ENCODE peak calls at places on chromosomes 13 and 19, in seven cellular contexts. J is pancreas, H is heart right ventricle, P is Caco-2, M is astrocyte, R is fibroblast of the aortic adventitia, X is mucosa of descending colon. K is an unnamed sample.

GRCh38 chr13:47519626-47520025 is 481.4 kb downstream of the SUCLA2 start:
- DNase-seq in J (no peak), H (no peak), P (no peak), M (no peak), R (no peak), X (no peak), K (no peak)

GRCh38 chr13:81021284-81021683 is 680.4 kb upstream of the SPRY2 start:
- DNase-seq in J (no peak), H (no peak), P (no peak), M (no peak), R (no peak), X (no peak), K (no peak)

GRCh38 chr19:6828698-6829633 is 56.5 kb downstream of the VAV1 start:
- DNase-seq in J (no peak), H (no peak), P (no peak), M (no peak), R (no peak), X (no peak), K (no peak)

GRCh38 chr19:49335071-49335783 is at the start of gene CD37:
- DNase-seq in J (no peak), H (no peak), P (peak; percentile 29), M (no peak), R (no peak), X (no peak), K (no peak)

GRCh38 chr19:10654610-10655456 is 687 bp downstream of the ILF3 start:
- DNase-seq in J (peak; percentile 80), H (peak; percentile 52), P (peak; percentile 77), M (no peak), R (peak; percentile 23), X (peak; percentile 69), K (no peak)

GRCh38 chr19:49564616-49565045 is 15.7 kb downstream of the NOSIP start:
- DNase-seq in J (no peak), H (no peak), P (no peak), M (no peak), R (no peak), X (no peak), K (no peak)

GRCh38 chr13:29853131-29853530 is 2.7 kb upstream of the UBL3 start:
- DNase-seq in J (no peak), H (no peak), P (no peak), M (no peak), R (no peak), X (no peak), K (no peak)

GRCh38 chr13:71017607-71018006 is 849.4 kb downstream of the DACH1 start:
- DNase-seq in J (no peak), H (no peak), P (no peak), M (no peak), R (no peak), X (no peak), K (no peak)

GRCh38 chr19:9935409-9936062 is 779 bp downstream of the OLFM2 start:
- DNase-seq in J (no peak), H (no peak), P (no peak), M (no peak), R (no peak), X (no peak), K (no peak)

GRCh38 chr19:35153701-35154534 is 617 bp upstream of the FXYD5 start:
- DNase-seq in J (peak; percentile 78), H (no peak), P (peak; percentile 65), M (no peak), R (no peak), X (peak; percentile 68), K (no peak)
- TF ChIP-seq CTCF in J (peak; percentile 38), H (peak; percentile 57), P (peak; percentile 70), M (peak; percentile 36), R (peak; percentile 75), X (no peak), K (no peak)

DNA sequence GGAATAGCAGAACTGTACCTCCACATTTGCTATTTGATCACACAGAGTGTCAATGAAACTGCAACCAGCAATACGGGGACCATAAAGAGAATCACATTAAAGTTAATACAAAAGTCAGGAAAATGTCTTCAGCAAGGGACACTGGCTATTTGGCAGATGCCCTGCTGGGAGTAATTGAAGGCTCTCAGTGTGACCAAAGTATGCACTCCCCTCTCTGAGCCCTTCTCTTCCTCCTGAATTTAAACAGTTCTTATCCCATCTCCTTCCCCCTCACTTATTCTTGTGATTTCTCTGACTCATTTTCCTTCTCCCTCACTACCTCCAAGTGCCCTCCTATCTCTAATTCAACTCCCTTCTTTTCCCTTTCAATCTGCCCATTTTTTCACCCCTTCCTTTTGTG is 117.7 kb downstream of the ENOX1 start:
- DNase-seq in J (no peak), H (no peak), P (no peak), M (no peak), R (no peak), X (no peak), K (no peak)
- H3K4me3 ChIP-seq in J (no peak overlapping the region), H (no peak overlapping the region), P (no peak overlapping the region), M (no peak overlapping the region), R (no peak overlapping the region), X (no peak overlapping the region), K (no peak overlapping the region)

GRCh38 chr19:29697523-29698261 is 17.4 kb downstream of the C19orf12 start:
- DNase-seq in J (peak; percentile 39), H (no peak), P (no peak), M (no peak), R (no peak), X (no peak), K (no peak)
- TF ChIP-seq CTCF in J (no peak), H (no peak), P (no peak), M (no peak), R (no peak), X (no peak), K (no peak)

DNA sequence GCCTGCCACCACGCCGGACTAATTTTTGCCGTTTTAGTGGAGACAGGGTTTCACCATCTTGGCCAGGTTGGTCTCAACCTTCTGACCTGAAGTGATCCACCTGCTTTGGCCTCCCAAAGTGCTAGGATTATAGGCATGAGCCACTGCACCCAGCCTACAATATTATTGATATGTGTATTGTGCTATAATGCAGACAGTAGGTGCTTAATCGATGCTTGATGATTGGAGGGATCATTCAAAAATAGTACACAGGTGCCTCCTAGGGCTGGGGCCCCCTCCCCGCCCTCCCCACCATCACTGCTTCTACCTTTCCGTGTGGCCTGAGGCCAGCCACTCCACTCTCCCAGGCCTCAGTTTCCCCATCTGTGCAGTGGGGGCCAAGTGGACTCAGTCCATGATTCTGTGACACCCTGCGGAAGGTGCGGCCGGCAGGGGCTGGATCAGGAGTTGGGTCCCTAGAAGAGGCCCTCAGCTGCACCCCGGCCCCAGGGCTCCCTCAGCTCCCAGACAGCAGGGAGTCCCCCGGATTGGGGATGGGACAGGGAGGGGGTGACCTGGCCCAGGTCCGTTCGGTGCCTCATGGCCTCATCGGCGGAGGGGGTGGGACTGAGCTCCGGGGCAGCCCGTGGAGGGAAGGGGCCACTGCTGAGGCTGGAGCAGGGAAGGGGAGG is 1.4 kb downstream of the ADAMTSL5 start:
- DNase-seq in J (no peak), H (no peak), P (no peak), M (no peak), R (no peak), X (no peak), K (no peak)
- H3K4me3 ChIP-seq in J (no peak overlapping the region), H (peak overlapping the region; percentile 66), P (peak overlapping the region; percentile 91), M (no peak overlapping the region), R (no peak overlapping the region), X (no peak overlapping the region), K (no peak overlapping the region)

GRCh38 chr13:39418424-39418823 is 184.6 kb downstream of the LHFPL6 start:
- DNase-seq in J (no peak), H (no peak), P (no peak), M (no peak), R (no peak), X (no peak), K (no peak)

GRCh38 chr13:39415403-39415802 is 187.6 kb downstream of the LHFPL6 start:
- DNase-seq in J (no peak), H (peak; percentile 60), P (peak; percentile 39), M (no peak), R (peak; percentile 72), X (no peak), K (no peak)

GRCh38 chr13:39419068-39419467 is 183.9 kb downstream of the LHFPL6 start:
- DNase-seq in J (no peak), H (no peak), P (no peak), M (no peak), R (no peak), X (no peak), K (no peak)

GRCh38 chr13:39417643-39418042 is 185.3 kb downstream of the LHFPL6 start:
- DNase-seq in J (no peak), H (no peak), P (no peak), M (peak; percentile 80), R (peak; percentile 57), X (no peak), K (no peak)

GRCh38 chr13:39417131-39417530 is 185.9 kb downstream of the LHFPL6 start:
- DNase-seq in J (no peak), H (no peak), P (no peak), M (no peak), R (no peak), X (no peak), K (no peak)
- TF ChIP-seq CTCF in J (no peak), H (no peak), P (peak; percentile 26), M (peak; percentile 6), R (peak; percentile 28), X (no peak), K (no peak)

DNA sequence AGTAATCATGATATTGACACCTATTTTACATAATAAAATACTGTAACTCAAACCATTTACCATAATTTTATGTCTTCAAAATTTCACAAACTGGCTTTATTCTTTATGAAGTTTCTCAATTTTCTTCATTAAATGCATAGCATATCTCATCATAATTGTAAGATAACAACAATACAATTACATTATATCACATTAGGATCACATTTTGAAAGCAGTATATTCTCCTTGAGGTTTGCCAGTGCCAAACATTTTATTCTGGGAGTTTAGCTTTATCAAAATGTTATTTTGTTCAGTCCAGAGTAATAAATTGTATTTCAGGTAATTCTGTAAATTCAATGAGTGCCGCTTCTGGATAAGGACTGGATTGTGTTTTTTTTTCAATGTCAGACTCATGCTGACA is 234.6 kb upstream of the MIR17HG start:
- DNase-seq in J (no peak), H (no peak), P (no peak), M (no peak), R (no peak), X (no peak), K (no peak)
- H3K4me3 ChIP-seq in J (no peak overlapping the region), H (no peak overlapping the region), P (no peak overlapping the region), M (no peak overlapping the region), R (no peak overlapping the region), X (no peak overlapping the region), K (no peak overlapping the region)

DNA sequence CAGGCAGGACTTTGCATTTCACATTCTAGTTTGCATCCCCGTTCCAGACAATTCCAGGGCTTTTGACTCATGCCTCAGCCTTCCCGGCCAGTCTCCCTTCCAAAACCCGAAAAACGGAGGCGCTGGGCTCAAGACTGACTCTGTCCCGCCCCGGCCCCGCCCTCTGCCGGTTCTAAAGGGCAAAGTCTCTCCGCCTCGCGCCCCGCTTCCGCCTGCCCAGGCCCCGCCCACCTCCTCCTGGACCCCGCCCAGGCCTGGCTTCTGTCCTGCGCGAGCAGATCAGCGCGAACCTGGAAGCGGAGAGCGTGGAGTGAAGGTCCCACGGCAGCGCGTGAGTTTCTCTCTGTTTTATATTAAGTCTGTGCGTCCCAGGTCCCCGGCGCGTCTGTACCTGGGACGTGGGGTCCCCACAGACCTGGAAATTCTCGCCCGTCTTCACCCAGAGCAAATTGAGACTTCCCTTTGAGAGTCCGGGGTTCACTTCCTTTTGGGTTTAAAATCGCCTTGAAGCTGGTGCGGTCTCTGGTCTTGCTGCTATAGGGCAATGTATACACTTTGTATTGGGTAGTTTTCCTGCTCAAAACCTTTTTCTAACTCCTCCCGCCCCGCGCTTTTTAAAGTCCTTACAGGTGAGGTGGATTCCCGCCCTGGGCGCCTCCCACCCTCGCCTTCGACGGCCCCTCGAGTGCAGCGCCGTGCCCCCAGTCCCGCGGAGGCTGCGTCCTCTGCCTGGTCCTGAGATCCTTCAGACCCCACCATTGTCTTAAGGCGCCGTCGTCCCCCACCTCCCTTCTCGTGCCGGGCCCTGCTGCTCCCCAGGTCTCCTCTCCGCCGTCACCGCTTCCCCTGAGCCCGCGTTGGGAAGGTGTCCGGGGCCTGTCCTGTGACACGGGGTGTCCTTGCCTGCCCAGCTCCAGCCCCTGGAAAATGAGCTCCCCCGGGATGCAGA is 31.2 kb downstream of the ZNF701 start:
- DNase-seq in J (peak; percentile 99), H (peak; percentile 96), P (peak; percentile 96), M (peak; percentile 80), R (peak; percentile 90), X (peak; percentile 99), K (peak; percentile 56)
- TF ChIP-seq CTCF in J (no peak), H (peak; percentile 37), P (peak; percentile 51), M (no peak), R (peak; percentile 32), X (no peak), K (peak; percentile 10)